ENCODE peak calls at places on chromosomes 3 and 15, in six cellular contexts. P is cardiac muscle cell, E is BE2C, X is Peyer's patch, W is body of pancreas, S is lower lobe of right lung. A is an unnamed sample. For H3K4me1, the result is how much of the 10 kb centered on the place peaks cover.

GRCh38 chr15:42919794-42920280 is 741 bp downstream of the TTBK2 start:
- DNase-seq in P (peak), E (peak), S (no peak), X (no peak), W (peak), A (no peak)

GRCh38 chr15:73700041-73700842 is 16.1 kb downstream of the CD276 start:
- DNase-seq in X (peak), S (peak), E (peak), P (peak), W (peak), A (peak)

GRCh38 chr15:80615783-80616391 is 79.2 kb upstream of the ABHD17C start:
- DNase-seq in P (no peak), W (peak), E (peak), S (peak), X (peak), A (peak)

GRCh38 chr15:40909662-40910625 is 15.7 kb downstream of the VPS18 start:
- DNase-seq in P (no peak), W (peak), E (peak), S (peak), X (no peak), A (no peak)

GRCh38 chr3:139561959-139562676 is 22.6 kb upstream of the RBP1 start:
- DNase-seq in E (peak), X (no peak), P (peak), W (peak), S (no peak), A (no peak)

GRCh38 chr15:100111103-100112060 is 230.4 kb downstream of the ADAMTS17 start:
- DNase-seq in X (peak), P (no peak), W (peak), E (peak), S (no peak), A (peak)

GRCh38 chr15:70248116-70249025 is 150.7 kb upstream of the TLE3 start:
- DNase-seq in S (no peak), E (peak), X (no peak), P (peak), W (no peak), A (no peak)

GRCh38 chr15:71124937-71125755 is 9.9 kb downstream of the THSD4 start:
- DNase-seq in W (no peak), S (no peak), E (no peak), P (no peak), X (no peak), A (no peak)

GRCh38 chr3:89114841-89115223 is 7.4 kb downstream of the EPHA3 start:
- DNase-seq in E (no peak), W (no peak), S (no peak), P (no peak), X (no peak), A (no peak)

GRCh38 chr3:45793482-45794176 is 2.7 kb downstream of the SLC6A20 start:
- DNase-seq in E (no peak), W (peak), S (no peak), X (no peak), P (no peak), A (no peak)

GRCh38 chr3:50737511-50738251 is 63.0 kb downstream of the DOCK3 start:
- DNase-seq in W (no peak), S (no peak), X (no peak), E (no peak), P (no peak), A (no peak)

GRCh38 chr3:194485876-194486539 is 794 bp downstream of the ATP13A3 start:
- DNase-seq in S (peak), X (peak), E (peak), P (peak), W (peak), A (peak)

GRCh38 chr3:181442066-181442465 is 269.7 kb upstream of the SOX2 start:
- DNase-seq in E (no peak), S (no peak), X (no peak), W (no peak), P (no peak), A (no peak)

GRCh38 chr3:34668915-34669314 is 870.5 kb downstream of the PDCD6IP start:
- DNase-seq in X (no peak), W (no peak), E (no peak), S (no peak), P (no peak), A (no peak)

GRCh38 chr3:144923051-144923450 is 951.4 kb downstream of the DIPK2A start:
- DNase-seq in E (no peak), S (no peak), W (no peak), P (no peak), X (no peak), A (no peak)

GRCh38 chr3:54891540-54891897 is 36.3 kb downstream of the LRTM1 start:
- DNase-seq in X (peak), W (peak), S (peak), E (peak), P (peak), A (peak)

GRCh38 chr3:154464440-154465148 is 34.6 kb upstream of the GPR149 start:
- DNase-seq in S (no peak), X (no peak), W (no peak), P (no peak), E (no peak), A (no peak)

GRCh38 chr3:49740427-49740826 is 16.7 kb upstream of the GMPPB start:
- DNase-seq in S (no peak), W (no peak), P (no peak), E (no peak), X (no peak), A (no peak)

GRCh38 chr15:52289629-52290081 is 5.9 kb downstream of the MYO5C start:
- DNase-seq in P (no peak), S (peak), X (no peak), E (no peak), W (no peak), A (no peak)

GRCh38 chr3:109548192-109548938 is 211.0 kb upstream of the DPPA4 start:
- DNase-seq in P (no peak), E (no peak), X (no peak), S (no peak), W (no peak), A (no peak)

GRCh38 chr15:92634641-92635272 is 20.8 kb downstream of the FAM174B start:
- DNase-seq in E (no peak), W (no peak), P (no peak), X (no peak), S (no peak), A (no peak)

GRCh38 chr15:22888120-22888859 is 49.8 kb downstream of the NIPA2 start:
- DNase-seq in P (no peak), W (no peak), X (no peak), E (no peak), S (no peak), A (no peak)

GRCh38 chr3:99651561-99651960 is 13.2 kb downstream of the COL8A1 start:
- DNase-seq in S (no peak), W (no peak), E (no peak), P (no peak), X (no peak), A (no peak)
- H3K4me1 ChIP-seq in S (under half), W (under half), E (under half), P (under half), X (under half), A (under half)

GRCh38 chr3:15241341-15241740 is 35.3 kb downstream of the CAPN7 start:
- DNase-seq in E (peak), S (no peak), P (peak), X (no peak), W (no peak), A (no peak)
- TF ChIP-seq CTCF in E (peak), S (peak), P (peak), X (peak), W (no peak), A (peak)

GRCh38 chr3:112123548-112123947 is 9.5 kb downstream of the GCSAM start:
- DNase-seq in E (no peak), W (no peak), P (no peak), S (no peak), X (no peak), A (no peak)
- H3K4me1 ChIP-seq in E (under half), W (under half), P (under half), S (under half), X (under half), A (under half)

GRCh38 chr3:97971679-97972567 is at the start of gene RIOX2:
- DNase-seq in W (peak), E (peak), X (peak), P (peak), S (peak), A (peak)
- TF ChIP-seq CTCF in W (no peak), E (peak), X (peak), P (no peak), S (peak), A (no peak)

DNA sequence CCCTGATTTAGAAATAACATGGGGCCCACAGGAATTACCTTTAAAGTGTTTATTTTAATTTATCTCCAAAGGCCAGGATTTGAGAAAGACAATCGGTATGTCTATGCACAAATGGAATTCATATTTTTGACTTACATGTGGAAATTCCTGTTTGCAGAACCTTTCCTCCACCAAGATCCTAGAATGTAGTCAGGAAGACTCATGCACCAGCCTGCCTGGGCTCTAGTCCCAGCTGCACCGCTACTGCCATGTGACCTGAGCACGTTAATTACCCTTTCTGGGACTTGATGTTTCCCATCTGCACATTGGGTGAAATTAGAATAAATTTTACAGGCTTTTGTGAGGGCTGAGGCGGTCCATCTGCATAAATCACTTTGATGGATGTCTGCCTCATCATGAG is 194.2 kb downstream of the ATP10A start:
- DNase-seq in X (no peak), S (no peak), W (no peak), E (no peak), P (no peak), A (no peak)
- H3K4me1 ChIP-seq in X (under half), S (under half), W (under half), E (under half), P (under half), A (under half)

GRCh38 chr15:67833504-67834248 is 6.2 kb downstream of the RNU6-1 start:
- DNase-seq in P (peak), W (no peak), E (peak), X (peak), S (no peak), A (no peak)
- TF ChIP-seq CTCF in P (peak), W (peak), E (peak), X (peak), S (peak), A (peak)

DNA sequence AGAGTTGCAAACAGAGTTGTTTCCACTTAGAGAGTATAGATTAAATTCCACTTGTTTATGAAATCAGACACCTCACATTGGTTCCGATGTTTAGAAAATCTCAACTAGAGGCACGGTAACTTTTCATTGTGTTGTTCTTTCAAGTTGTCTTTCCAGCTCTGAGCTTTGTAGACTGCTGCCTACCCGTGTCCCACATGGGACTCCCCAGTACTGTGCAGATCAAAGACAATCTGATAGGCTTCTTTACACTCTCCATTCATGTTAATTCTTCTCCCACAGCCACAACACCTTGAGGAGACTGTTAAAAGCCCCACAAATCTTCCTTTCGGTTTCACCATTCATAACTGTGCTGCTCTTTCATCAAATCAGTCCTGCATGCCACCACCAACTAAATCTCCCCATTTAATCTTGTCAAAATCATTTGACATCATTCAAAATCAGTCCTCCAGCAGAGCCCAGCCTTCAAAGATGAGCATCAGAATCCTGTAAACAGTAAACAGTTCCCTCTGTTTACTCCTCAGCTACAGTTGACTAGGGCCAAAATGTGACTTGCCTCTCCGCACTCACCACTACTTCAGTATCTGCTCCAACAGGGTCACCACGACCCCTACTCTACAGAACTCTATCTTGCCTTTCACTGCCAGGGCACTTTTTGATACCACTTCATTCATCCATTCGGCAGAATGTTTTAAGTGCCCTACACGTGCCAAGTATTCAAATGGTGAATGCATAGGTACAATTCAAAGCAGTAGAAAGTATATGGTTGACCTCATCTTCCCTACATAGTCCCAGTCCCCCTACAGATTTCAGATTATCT is 8.3 kb downstream of the ANXA2 start:
- DNase-seq in X (no peak), S (no peak), E (no peak), W (no peak), P (no peak), A (no peak)
- H3K4me1 ChIP-seq in X (under half), S (half or more), E (under half), W (half or more), P (under half), A (half or more)

GRCh38 chr3:13303410-13303809 is 116.7 kb downstream of the NUP210 start:
- DNase-seq in X (peak), P (no peak), W (peak), E (no peak), S (peak), A (no peak)

GRCh38 chr3:13309004-13309403 is 111.1 kb downstream of the NUP210 start:
- DNase-seq in E (no peak), S (peak), P (no peak), X (peak), W (no peak), A (no peak)

GRCh38 chr3:13305623-13306022 is 114.5 kb downstream of the NUP210 start:
- DNase-seq in W (no peak), X (peak), S (peak), E (no peak), P (no peak), A (no peak)

GRCh38 chr3:13307041-13307440 is 113.1 kb downstream of the NUP210 start:
- DNase-seq in X (peak), S (peak), P (no peak), E (no peak), W (no peak), A (no peak)

DNA sequence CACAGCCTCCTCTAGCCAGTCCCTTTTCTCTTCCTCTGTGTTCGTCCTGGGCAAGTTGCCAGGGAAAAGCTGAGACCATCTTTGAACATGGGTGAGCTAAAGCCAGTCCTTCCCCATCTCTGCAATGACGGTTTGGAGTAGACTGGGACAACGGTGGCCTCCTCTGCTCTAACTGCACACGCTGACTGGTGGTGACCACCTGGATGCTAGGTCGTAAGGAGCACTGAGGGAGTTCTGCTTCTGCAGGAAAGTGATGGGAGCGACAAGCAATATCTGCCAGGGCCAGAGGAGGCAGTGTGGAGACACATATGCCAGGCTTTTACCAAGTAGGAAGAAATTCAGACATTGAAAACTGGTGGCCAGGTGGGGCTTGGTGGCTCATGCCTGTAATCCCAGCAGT is 111.7 kb downstream of the NUP210 start:
- DNase-seq in S (peak), W (peak), X (peak), E (peak), P (peak), A (no peak)
- TF ChIP-seq CTCF in S (peak), W (peak), X (peak), E (peak), P (peak), A (peak)